ENCODE peak calls at places on chromosome 1, in four cellular contexts. L, D, R and Y are unnamed samples. For H3K27me3, the result is how much of the 10 kb centered on the place peaks cover.

GRCh38 chr1:175530167-175530566 is 213.2 kb downstream of the TNR start:
- DNase-seq in L (no peak), R (no peak), D (no peak), Y (no peak)

GRCh38 chr1:93734999-93735398 is 53.4 kb upstream of the BCAR3 start:
- DNase-seq in D (no peak), L (no peak), R (no peak), Y (no peak)

GRCh38 chr1:113096493-113096892 is 23.5 kb downstream of the LRIG2 start:
- DNase-seq in L (no peak), D (no peak), R (no peak), Y (no peak)

GRCh38 chr1:21647431-21648373 is 21.5 kb downstream of the RAP1GAP start:
- DNase-seq in D (no peak), L (peak), R (no peak), Y (peak)

GRCh38 chr1:93483200-93483599 is 35.3 kb downstream of the FNBP1L start:
- DNase-seq in R (no peak), L (no peak), D (no peak), Y (no peak)

GRCh38 chr1:245856944-245857531 is 650.0 kb downstream of the SMYD3 start:
- DNase-seq in R (no peak), L (no peak), D (no peak), Y (no peak)

GRCh38 chr1:61227857-61228557 is 145.6 kb downstream of the NFIA start:
- DNase-seq in D (no peak), R (no peak), L (no peak), Y (no peak)

GRCh38 chr1:97745912-97746311 is 174.9 kb downstream of the DPYD start:
- DNase-seq in L (no peak), D (no peak), R (no peak), Y (no peak)

GRCh38 chr1:201648066-201648910 is 109.4 kb downstream of the NAV1 start:
- DNase-seq in D (peak), R (no peak), L (peak), Y (no peak)

GRCh38 chr1:242023805-242024204 is 24.9 kb upstream of the MAP1LC3C start:
- DNase-seq in D (no peak), L (no peak), R (no peak), Y (no peak)

GRCh38 chr1:69824932-69825331 is 257.2 kb downstream of the LRRC7 start:
- DNase-seq in R (no peak), L (peak), D (no peak), Y (no peak)

GRCh38 chr1:35931424-35932157 is 686 bp downstream of the AGO3 start:
- DNase-seq in L (peak), D (no peak), R (no peak), Y (no peak)

GRCh38 chr1:151293093-151293492 is 11.0 kb downstream of the ZNF687 start:
- DNase-seq in R (no peak), L (no peak), D (no peak), Y (no peak)

GRCh38 chr1:151294748-151295462 is 12.8 kb downstream of the ZNF687 start:
- DNase-seq in L (no peak), R (no peak), D (no peak), Y (no peak)

GRCh38 chr1:151289991-151290708 is 8.1 kb downstream of the ZNF687 start:
- DNase-seq in L (no peak), D (no peak), R (no peak), Y (no peak)

GRCh38 chr1:151290709-151291303 is 8.7 kb downstream of the ZNF687 start:
- DNase-seq in R (no peak), L (no peak), D (no peak), Y (no peak)

GRCh38 chr1:151292207-151293030 is 10.3 kb downstream of the ZNF687 start:
- DNase-seq in R (no peak), L (no peak), D (no peak), Y (no peak)
- TF ChIP-seq CTCF in R (no peak), L (no peak), D (no peak), Y (no peak)

DNA sequence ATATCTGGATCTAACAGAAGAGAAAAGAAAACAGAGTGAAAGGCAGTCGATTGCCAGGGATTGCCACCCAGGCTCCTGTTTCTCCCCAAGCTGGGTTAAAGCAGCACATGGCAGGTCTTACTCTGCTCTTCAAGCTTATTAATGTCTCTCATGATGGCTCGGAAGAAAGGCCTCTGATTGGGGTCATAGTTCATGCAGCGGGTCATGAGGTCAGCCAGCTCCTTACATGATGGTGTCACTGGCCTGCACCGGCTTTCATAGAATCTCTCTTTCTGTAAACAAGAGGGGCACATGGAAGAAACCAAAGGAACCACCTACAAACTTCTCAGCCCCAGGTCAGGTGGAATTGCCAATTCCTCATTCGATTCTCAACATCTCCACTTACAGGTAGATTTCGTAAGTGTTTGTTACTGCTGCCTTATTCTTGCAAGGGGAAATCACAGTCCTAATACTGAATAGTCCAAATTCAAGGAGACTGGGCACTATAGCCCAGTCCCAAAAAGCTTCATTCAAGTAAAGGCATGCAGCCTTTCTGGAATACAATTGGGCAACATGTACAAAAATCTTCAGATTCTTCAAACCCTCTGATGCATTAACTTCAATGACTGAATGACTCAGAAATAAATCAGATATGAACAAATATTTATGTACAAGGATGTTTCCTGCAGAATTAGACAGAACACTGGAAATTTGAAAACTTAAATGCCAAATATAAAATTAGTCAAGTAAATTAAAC is 96.6 kb downstream of the RAVER2 start:
- DNase-seq in L (no peak), R (no peak), D (no peak), Y (no peak)
- H3K27ac ChIP-seq in L (no peak), R (no peak), D (no peak), Y (no peak)

GRCh38 chr1:164803366-164803765 is 244.4 kb downstream of the PBX1 start:
- DNase-seq in R (no peak), D (no peak), L (no peak), Y (no peak)
- H3K27me3 ChIP-seq in R (under half), D (under half), L (under half), Y (under half)

GRCh38 chr1:156019946-156020292 is 832 bp downstream of the SSR2 start:
- DNase-seq in L (no peak), R (no peak), D (no peak), Y (no peak)

GRCh38 chr1:156025873-156026272 is 5.1 kb upstream of the SSR2 start:
- DNase-seq in D (no peak), R (no peak), L (peak), Y (no peak)

GRCh38 chr1:156021087-156021416 is 301 bp upstream of the SSR2 start:
- DNase-seq in D (no peak), R (no peak), L (no peak), Y (no peak)

GRCh38 chr1:156021954-156022353 is 1.2 kb upstream of the SSR2 start:
- DNase-seq in L (no peak), R (no peak), D (no peak), Y (no peak)

GRCh38 chr1:156020293-156021086 is at the start of gene SSR2:
- DNase-seq in R (peak), D (peak), L (peak), Y (peak)
- TF ChIP-seq CTCF in R (no peak), D (no peak), L (no peak), Y (no peak)

DNA sequence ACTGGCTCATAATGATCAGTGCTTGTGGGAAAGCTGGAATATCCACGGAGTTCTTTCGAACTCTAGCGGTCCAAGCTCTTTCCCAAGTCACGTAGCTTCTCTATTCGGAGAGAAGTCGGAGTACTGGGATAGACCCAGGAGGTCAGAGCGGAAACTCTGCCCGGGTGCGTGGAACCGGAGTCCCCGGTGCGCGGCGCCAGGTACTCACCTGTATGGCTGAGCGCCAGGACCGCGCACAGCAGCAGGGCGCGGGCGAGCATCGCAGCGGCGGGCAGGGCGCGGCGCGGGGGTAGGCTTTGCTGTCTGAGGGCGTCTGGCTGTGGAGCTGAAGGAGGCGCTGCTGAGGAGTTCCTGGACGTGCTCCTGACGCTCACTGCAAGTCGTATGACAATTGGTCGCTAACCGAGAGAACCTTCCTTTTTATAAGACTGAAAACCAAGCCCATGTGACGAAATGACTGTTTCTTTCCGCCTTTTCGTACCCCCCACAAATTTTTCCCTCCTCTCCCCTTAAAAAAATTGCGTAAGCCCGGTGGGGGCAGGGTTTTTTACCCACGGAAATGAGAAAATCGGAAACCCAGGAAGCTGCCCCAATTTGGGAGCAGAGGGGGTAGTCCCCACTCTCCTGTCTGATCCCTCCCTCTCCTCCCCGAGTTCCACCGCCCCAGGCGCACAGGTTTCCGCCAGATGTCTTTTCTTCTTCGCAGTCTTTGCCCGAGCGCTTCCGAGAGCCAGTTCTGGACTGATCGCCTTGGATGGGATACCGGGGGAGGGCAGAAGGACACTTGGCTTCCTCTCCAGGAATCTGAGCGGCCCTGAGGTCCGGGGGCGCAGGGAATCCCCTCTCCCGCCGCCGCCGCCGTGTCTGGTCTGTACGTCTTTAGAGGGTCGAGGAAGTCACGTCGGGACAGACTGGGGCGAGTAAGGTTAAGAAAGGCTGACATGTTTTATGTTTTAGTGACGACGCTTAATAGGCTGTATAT is at the start of gene PTGS2:
- DNase-seq in D (peak), L (peak), R (peak), Y (peak)
- H3K27ac ChIP-seq in D (peak), L (peak), R (peak), Y (peak)

DNA sequence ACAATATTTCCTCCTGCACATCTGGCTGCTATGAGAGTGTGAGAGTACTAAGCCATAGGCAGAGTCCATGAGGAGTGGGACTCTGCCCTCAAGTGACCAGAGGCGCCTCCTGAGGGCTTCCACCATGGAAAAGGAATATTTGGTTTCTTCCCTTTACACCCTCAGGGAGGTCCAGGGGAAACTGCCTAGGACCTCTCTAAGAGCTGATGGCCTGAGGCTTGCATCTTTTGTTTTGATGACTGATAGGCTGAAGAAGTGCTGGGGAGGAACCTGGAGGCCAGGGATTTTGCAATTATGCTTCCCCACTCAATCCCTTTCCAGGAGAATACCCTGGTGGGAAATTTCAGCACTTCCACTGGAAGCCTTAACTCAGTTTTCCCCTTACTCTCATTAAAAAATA is 111.0 kb downstream of the PBX1 start:
- DNase-seq in L (no peak), D (no peak), R (no peak), Y (no peak)
- H3K27me3 ChIP-seq in L (under half), D (under half), R (under half), Y (under half)

DNA sequence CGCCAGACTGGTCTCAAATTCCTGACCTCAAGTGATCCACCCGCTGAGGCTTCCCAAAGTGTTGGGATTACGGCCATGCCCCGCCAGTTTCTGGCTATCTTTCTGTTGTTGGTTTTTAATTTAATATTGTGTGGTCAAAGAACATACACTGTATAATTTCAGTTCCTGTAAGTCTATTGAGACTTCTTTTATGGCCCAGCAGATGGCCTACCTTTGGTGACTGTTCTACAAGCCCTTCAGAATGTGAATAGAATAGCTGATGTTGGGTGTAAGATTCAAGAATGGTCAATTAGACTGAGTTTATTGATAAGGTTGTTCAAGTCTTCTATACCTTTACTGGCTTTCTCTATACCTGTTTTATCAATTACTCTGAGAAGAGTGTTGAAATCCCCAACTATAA is 10.7 kb downstream of the HES2 start:
- DNase-seq in L (no peak), R (no peak), D (no peak), Y (no peak)
- TF ChIP-seq CTCF in L (no peak), R (no peak), D (no peak), Y (no peak)

DNA sequence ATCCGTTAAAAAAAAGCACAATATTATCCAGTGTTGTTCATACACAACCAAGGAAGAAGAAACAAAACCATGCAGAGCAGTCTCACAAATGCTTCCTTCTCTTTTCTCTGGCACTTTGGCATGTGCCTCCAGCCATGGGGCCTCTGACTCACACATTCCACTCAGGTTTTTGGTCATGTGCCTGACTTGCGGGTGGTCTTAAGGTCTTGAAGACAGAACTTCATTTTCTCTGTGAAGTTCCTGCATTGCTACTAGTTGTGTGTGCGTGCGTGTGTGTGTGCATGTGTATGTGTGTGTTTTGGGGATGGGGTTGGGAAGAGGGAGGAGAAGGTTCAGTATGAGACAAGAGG is 276.3 kb downstream of the RPS6KC1 start:
- DNase-seq in L (no peak), R (peak), D (peak), Y (peak)
- H3K27ac ChIP-seq in L (no peak), R (peak), D (no peak), Y (peak)

DNA sequence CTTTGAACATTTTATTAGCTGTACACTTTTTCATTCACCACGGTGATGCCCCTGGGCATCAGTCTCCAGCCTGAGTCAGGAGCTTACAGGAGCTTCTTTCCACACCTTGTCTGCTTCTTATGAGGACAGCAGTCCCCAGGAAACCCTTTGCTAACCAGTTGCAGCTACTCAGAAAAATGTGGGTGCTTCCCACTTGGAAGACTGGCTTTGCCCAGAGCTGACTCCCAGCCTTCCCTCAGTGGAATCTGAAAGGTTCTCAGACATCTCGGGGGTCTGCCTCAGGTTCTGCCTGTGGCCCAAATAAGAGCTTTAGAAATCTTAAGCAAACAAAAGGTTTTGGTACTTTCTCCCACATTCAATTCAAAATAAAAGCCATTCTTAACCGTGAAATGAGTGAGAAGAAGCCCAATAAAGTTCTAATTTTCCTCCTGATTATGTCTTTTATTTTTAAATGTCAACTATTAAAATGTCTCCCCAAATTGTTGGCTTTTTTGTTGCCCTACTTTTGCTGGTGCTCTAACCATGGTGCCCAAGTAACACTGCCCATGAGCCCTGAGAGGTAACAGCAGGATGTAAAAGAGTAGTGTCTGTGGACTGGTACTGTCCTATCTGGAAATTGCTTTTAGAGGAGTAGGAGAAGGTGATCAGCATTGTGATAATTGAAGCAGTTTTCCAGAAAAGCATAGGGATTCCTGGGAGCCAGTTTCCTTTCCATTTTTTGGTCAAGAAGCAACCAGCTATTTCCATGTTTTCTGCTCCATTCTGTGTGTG is 5.6 kb downstream of the C1orf53 start:
- DNase-seq in L (no peak), R (no peak), D (no peak), Y (no peak)
- H3K27me3 ChIP-seq in L (under half), R (under half), D (under half), Y (half or more)

GRCh38 chr1:83583351-83584014 is 415.4 kb downstream of the TTLL7 start:
- DNase-seq in L (no peak), R (no peak), D (no peak), Y (no peak)
- TF ChIP-seq CTCF in L (no peak), R (no peak), D (no peak), Y (no peak)